ENCODE peak calls at places on chromosome 6, in eight cellular contexts. One of them, this sample, is unnamed.

GRCh38 chr6:89411019-89411268 is 1.1 kb downstream of the RRAGD start:
- DNase-seq in tibial artery: peak; percentile 65
- DNase-seq in H7: no peak
- DNase-seq in body of pancreas: peak; percentile 46
- DNase-seq in naive thymus-derived CD4-positive, alpha-beta T cell: no peak
- DNase-seq in fibroblast of lung: no peak
- DNase-seq in effector memory CD4-positive, alpha-beta T cell: no peak
- DNase-seq in SJSA1: no peak
- DNase-seq in this sample: no peak

GRCh38 chr6:156543431-156543830 is 233.7 kb upstream of the ARID1B start:
- DNase-seq in SJSA1: no peak
- DNase-seq in fibroblast of lung: no peak
- DNase-seq in H7: no peak
- DNase-seq in body of pancreas: no peak
- DNase-seq in effector memory CD4-positive, alpha-beta T cell: no peak
- DNase-seq in tibial artery: no peak
- DNase-seq in naive thymus-derived CD4-positive, alpha-beta T cell: no peak
- DNase-seq in this sample: no peak

GRCh38 chr6:34115396-34116314 is 30.2 kb downstream of the GRM4 start:
- DNase-seq in body of pancreas: no peak
- DNase-seq in naive thymus-derived CD4-positive, alpha-beta T cell: peak; percentile 7
- DNase-seq in tibial artery: no peak
- DNase-seq in effector memory CD4-positive, alpha-beta T cell: no peak
- DNase-seq in SJSA1: no peak
- DNase-seq in H7: peak; percentile 94
- DNase-seq in fibroblast of lung: peak; percentile 5
- DNase-seq in this sample: no peak

GRCh38 chr6:11215773-11216172 is 16.7 kb downstream of the NEDD9 start:
- DNase-seq in SJSA1: no peak
- DNase-seq in effector memory CD4-positive, alpha-beta T cell: no peak
- DNase-seq in naive thymus-derived CD4-positive, alpha-beta T cell: no peak
- DNase-seq in fibroblast of lung: peak; percentile 68
- DNase-seq in tibial artery: no peak
- DNase-seq in body of pancreas: peak; percentile 41
- DNase-seq in H7: no peak
- DNase-seq in this sample: no peak

GRCh38 chr6:99334526-99335127 is 14.8 kb downstream of the FAXC start:
- DNase-seq in effector memory CD4-positive, alpha-beta T cell: no peak
- DNase-seq in H7: peak; percentile 25
- DNase-seq in naive thymus-derived CD4-positive, alpha-beta T cell: no peak
- DNase-seq in body of pancreas: peak; percentile 51
- DNase-seq in SJSA1: peak; percentile 48
- DNase-seq in fibroblast of lung: peak; percentile 43
- DNase-seq in tibial artery: no peak
- DNase-seq in this sample: peak; percentile 31

GRCh38 chr6:88480822-88481221 is 314.7 kb upstream of the CNR1 start:
- DNase-seq in tibial artery: no peak
- DNase-seq in H7: no peak
- DNase-seq in SJSA1: no peak
- DNase-seq in fibroblast of lung: no peak
- DNase-seq in body of pancreas: no peak
- DNase-seq in naive thymus-derived CD4-positive, alpha-beta T cell: no peak
- DNase-seq in effector memory CD4-positive, alpha-beta T cell: no peak
- DNase-seq in this sample: no peak

GRCh38 chr6:169568314-169569087 is 133.3 kb downstream of the WDR27 start:
- DNase-seq in SJSA1: no peak
- DNase-seq in naive thymus-derived CD4-positive, alpha-beta T cell: no peak
- DNase-seq in fibroblast of lung: no peak
- DNase-seq in body of pancreas: no peak
- DNase-seq in effector memory CD4-positive, alpha-beta T cell: no peak
- DNase-seq in H7: no peak
- DNase-seq in tibial artery: no peak
- DNase-seq in this sample: no peak

GRCh38 chr6:14724546-14724945 is 521.3 kb upstream of the JARID2 start:
- DNase-seq in naive thymus-derived CD4-positive, alpha-beta T cell: no peak
- DNase-seq in SJSA1: no peak
- DNase-seq in effector memory CD4-positive, alpha-beta T cell: no peak
- DNase-seq in fibroblast of lung: no peak
- DNase-seq in H7: no peak
- DNase-seq in body of pancreas: no peak
- DNase-seq in tibial artery: no peak
- DNase-seq in this sample: no peak

GRCh38 chr6:97705568-97705967 is 422.6 kb upstream of the MMS22L start:
- DNase-seq in SJSA1: no peak
- DNase-seq in naive thymus-derived CD4-positive, alpha-beta T cell: no peak
- DNase-seq in H7: peak; percentile 26
- DNase-seq in effector memory CD4-positive, alpha-beta T cell: no peak
- DNase-seq in tibial artery: no peak
- DNase-seq in fibroblast of lung: peak; percentile 23
- DNase-seq in body of pancreas: no peak
- DNase-seq in this sample: no peak

GRCh38 chr6:56363796-56364195 is 116.4 kb upstream of the COL21A1 start:
- DNase-seq in naive thymus-derived CD4-positive, alpha-beta T cell: no peak
- DNase-seq in H7: no peak
- DNase-seq in effector memory CD4-positive, alpha-beta T cell: no peak
- DNase-seq in tibial artery: no peak
- DNase-seq in fibroblast of lung: no peak
- DNase-seq in SJSA1: no peak
- DNase-seq in body of pancreas: no peak
- DNase-seq in this sample: no peak

GRCh38 chr6:165728196-165728595 is 65.2 kb upstream of the PDE10A start:
- DNase-seq in naive thymus-derived CD4-positive, alpha-beta T cell: no peak
- DNase-seq in body of pancreas: no peak
- DNase-seq in fibroblast of lung: no peak
- DNase-seq in tibial artery: no peak
- DNase-seq in SJSA1: no peak
- DNase-seq in H7: no peak
- DNase-seq in effector memory CD4-positive, alpha-beta T cell: no peak
- DNase-seq in this sample: no peak

GRCh38 chr6:27872634-27873028 is 39.6 kb downstream of the OR2B2 start:
- DNase-seq in effector memory CD4-positive, alpha-beta T cell: no peak
- DNase-seq in SJSA1: no peak
- DNase-seq in H7: no peak
- DNase-seq in body of pancreas: no peak
- DNase-seq in fibroblast of lung: no peak
- DNase-seq in tibial artery: no peak
- DNase-seq in naive thymus-derived CD4-positive, alpha-beta T cell: no peak
- DNase-seq in this sample: no peak

GRCh38 chr6:123629234-123629941 is 7.4 kb downstream of the TRDN start:
- DNase-seq in naive thymus-derived CD4-positive, alpha-beta T cell: no peak
- DNase-seq in body of pancreas: no peak
- DNase-seq in tibial artery: no peak
- DNase-seq in SJSA1: no peak
- DNase-seq in effector memory CD4-positive, alpha-beta T cell: no peak
- DNase-seq in fibroblast of lung: no peak
- DNase-seq in H7: no peak
- DNase-seq in this sample: no peak
- H3K4me3 ChIP-seq in naive thymus-derived CD4-positive, alpha-beta T cell: no peak overlapping the region
- H3K4me3 ChIP-seq in body of pancreas: no peak overlapping the region
- H3K4me3 ChIP-seq in tibial artery: no peak overlapping the region
- H3K4me3 ChIP-seq in SJSA1: no peak overlapping the region
- H3K4me3 ChIP-seq in effector memory CD4-positive, alpha-beta T cell: no peak overlapping the region
- H3K4me3 ChIP-seq in fibroblast of lung: no peak overlapping the region
- H3K4me3 ChIP-seq in H7: no peak overlapping the region
- H3K4me3 ChIP-seq in this sample: no peak overlapping the region

DNA sequence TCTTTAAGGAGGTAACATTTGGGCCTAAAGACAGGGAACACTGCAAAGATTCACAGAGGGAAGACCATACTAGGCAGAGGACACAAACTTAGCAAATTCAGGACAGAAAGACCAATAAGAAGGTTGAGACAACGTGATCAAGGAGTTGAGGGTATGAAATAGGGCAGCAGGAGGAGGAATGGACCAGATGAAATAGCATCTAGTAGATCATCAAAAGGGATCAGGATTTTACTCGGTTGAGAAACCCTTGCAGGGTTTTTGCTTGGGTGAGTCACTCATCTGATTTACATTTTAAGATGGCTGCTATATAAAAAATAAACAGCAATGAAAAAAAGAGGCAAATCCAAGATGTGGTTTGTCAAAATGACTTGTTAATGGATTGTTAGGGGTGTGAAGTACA is 4.7 kb downstream of the BCLAF1 start:
- DNase-seq in body of pancreas: no peak
- DNase-seq in H7: no peak
- DNase-seq in tibial artery: no peak
- DNase-seq in SJSA1: peak; percentile 10
- DNase-seq in fibroblast of lung: peak; percentile 49
- DNase-seq in naive thymus-derived CD4-positive, alpha-beta T cell: no peak
- DNase-seq in effector memory CD4-positive, alpha-beta T cell: no peak
- DNase-seq in this sample: peak; percentile 14
- H3K4me3 ChIP-seq in body of pancreas: no peak overlapping the region
- H3K4me3 ChIP-seq in H7: no peak overlapping the region
- H3K4me3 ChIP-seq in tibial artery: no peak overlapping the region
- H3K4me3 ChIP-seq in SJSA1: no peak overlapping the region
- H3K4me3 ChIP-seq in fibroblast of lung: peak overlapping the region; percentile 32
- H3K4me3 ChIP-seq in naive thymus-derived CD4-positive, alpha-beta T cell: peak overlapping the region; percentile 41
- H3K4me3 ChIP-seq in effector memory CD4-positive, alpha-beta T cell: peak overlapping the region; percentile 12
- H3K4me3 ChIP-seq in this sample: no peak overlapping the region

DNA sequence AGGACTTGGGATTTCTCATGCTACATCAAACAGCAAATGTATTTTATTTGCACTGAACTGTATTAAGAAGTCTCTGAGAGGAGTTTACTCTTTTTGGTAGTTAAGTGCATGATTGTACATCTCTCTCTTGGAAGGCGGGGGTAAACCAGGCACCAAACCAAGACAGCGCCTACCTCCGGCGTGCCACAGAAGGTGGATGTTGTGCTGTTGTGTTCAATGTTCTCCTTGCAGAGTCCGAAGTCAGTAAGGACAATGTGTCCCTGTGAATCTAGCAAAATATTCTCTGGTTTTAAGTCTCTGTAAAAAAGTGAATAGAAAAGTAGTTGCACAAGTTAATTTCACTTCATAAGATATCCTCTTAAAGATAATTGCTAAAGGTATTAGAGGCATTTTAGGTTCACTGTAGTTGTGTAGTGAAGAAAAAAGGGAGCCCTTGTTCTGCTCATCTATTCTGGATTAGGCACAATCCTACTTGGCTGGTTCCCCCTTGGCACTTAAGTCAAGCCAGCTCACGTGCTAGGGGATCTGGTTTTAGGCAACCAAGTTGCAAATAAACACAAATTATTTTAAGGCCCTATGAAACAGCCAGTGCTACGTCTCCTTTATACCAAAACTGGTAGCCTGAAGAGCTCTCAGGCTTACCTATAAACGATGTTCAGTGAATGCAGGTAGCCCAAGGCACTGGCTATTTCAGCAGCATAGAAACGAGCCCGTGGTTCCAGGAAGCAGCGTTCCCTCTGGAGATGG is 119.8 kb upstream of the SLC2A12 start:
- DNase-seq in fibroblast of lung: no peak
- DNase-seq in effector memory CD4-positive, alpha-beta T cell: no peak
- DNase-seq in naive thymus-derived CD4-positive, alpha-beta T cell: no peak
- DNase-seq in body of pancreas: no peak
- DNase-seq in tibial artery: no peak
- DNase-seq in SJSA1: no peak
- DNase-seq in H7: no peak
- DNase-seq in this sample: no peak
- H3K4me3 ChIP-seq in fibroblast of lung: peak overlapping the region; percentile 16
- H3K4me3 ChIP-seq in effector memory CD4-positive, alpha-beta T cell: no peak overlapping the region
- H3K4me3 ChIP-seq in naive thymus-derived CD4-positive, alpha-beta T cell: no peak overlapping the region
- H3K4me3 ChIP-seq in body of pancreas: peak overlapping the region; percentile 21
- H3K4me3 ChIP-seq in tibial artery: peak overlapping the region; percentile 90
- H3K4me3 ChIP-seq in SJSA1: no peak overlapping the region
- H3K4me3 ChIP-seq in H7: no peak overlapping the region
- H3K4me3 ChIP-seq in this sample: peak overlapping the region; percentile 99

GRCh38 chr6:30877419-30878262 is 6.7 kb upstream of the DDR1 start:
- DNase-seq in fibroblast of lung: peak; percentile 83
- DNase-seq in effector memory CD4-positive, alpha-beta T cell: peak; percentile 47
- DNase-seq in body of pancreas: peak; percentile 95
- DNase-seq in naive thymus-derived CD4-positive, alpha-beta T cell: peak; percentile 63
- DNase-seq in tibial artery: peak; percentile 94
- DNase-seq in H7: peak; percentile 84
- DNase-seq in SJSA1: peak; percentile 88
- DNase-seq in this sample: no peak
- H3K4me3 ChIP-seq in fibroblast of lung: peak overlapping the region; percentile 45
- H3K4me3 ChIP-seq in effector memory CD4-positive, alpha-beta T cell: peak overlapping the region; percentile 50
- H3K4me3 ChIP-seq in body of pancreas: no peak overlapping the region
- H3K4me3 ChIP-seq in naive thymus-derived CD4-positive, alpha-beta T cell: peak overlapping the region; percentile 40
- H3K4me3 ChIP-seq in tibial artery: peak overlapping the region; percentile 46
- H3K4me3 ChIP-seq in H7: no peak overlapping the region
- H3K4me3 ChIP-seq in SJSA1: peak overlapping the region; percentile 22
- H3K4me3 ChIP-seq in this sample: no peak overlapping the region

DNA sequence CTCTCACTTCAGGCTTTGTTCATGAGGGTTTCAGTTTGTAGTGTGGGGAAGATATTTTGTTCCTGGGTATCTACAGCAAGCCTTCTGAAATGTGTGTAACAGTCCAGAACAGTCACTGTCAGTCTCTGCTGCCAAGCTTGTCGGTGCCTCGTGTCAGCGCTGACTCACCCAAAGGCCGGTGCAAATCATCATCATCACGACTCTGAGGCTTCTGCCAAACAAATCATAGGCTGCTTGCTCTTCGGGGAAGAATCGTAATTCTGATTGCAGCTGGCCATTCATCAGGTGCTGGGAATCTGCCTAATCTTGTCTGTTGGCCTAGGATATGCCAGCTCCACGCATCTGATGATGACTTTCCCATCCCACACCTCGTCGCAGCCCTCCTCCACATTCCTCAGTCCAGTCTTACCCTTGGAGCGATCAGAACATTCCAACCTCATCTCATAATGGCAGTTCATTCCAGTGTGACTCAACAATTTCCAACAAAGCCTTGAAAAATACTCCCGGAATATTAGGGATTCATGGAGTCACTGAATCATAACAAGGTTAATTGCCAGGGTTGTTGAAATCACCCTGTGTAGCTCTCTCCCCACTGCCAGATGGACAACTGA is 40.9 kb downstream of the ALDH8A1 start:
- DNase-seq in naive thymus-derived CD4-positive, alpha-beta T cell: no peak
- DNase-seq in fibroblast of lung: peak; percentile 99
- DNase-seq in H7: no peak
- DNase-seq in effector memory CD4-positive, alpha-beta T cell: no peak
- DNase-seq in body of pancreas: peak; percentile 55
- DNase-seq in SJSA1: peak; percentile 89
- DNase-seq in tibial artery: peak; percentile 80
- DNase-seq in this sample: peak; percentile 81
- H3K4me3 ChIP-seq in naive thymus-derived CD4-positive, alpha-beta T cell: no peak overlapping the region
- H3K4me3 ChIP-seq in fibroblast of lung: peak overlapping the region; percentile 13
- H3K4me3 ChIP-seq in H7: no peak overlapping the region
- H3K4me3 ChIP-seq in effector memory CD4-positive, alpha-beta T cell: no peak overlapping the region
- H3K4me3 ChIP-seq in body of pancreas: no peak overlapping the region
- H3K4me3 ChIP-seq in SJSA1: peak overlapping the region; percentile 17
- H3K4me3 ChIP-seq in tibial artery: no peak overlapping the region
- H3K4me3 ChIP-seq in this sample: peak overlapping the region; percentile 26

GRCh38 chr6:422423-423061 is 31.0 kb downstream of the IRF4 start:
- DNase-seq in fibroblast of lung: peak; percentile 93
- DNase-seq in effector memory CD4-positive, alpha-beta T cell: no peak
- DNase-seq in naive thymus-derived CD4-positive, alpha-beta T cell: no peak
- DNase-seq in SJSA1: peak; percentile 63
- DNase-seq in tibial artery: no peak
- DNase-seq in body of pancreas: peak; percentile 60
- DNase-seq in H7: no peak
- DNase-seq in this sample: peak; percentile 73
- H3K4me3 ChIP-seq in fibroblast of lung: no peak overlapping the region
- H3K4me3 ChIP-seq in effector memory CD4-positive, alpha-beta T cell: no peak overlapping the region
- H3K4me3 ChIP-seq in naive thymus-derived CD4-positive, alpha-beta T cell: no peak overlapping the region
- H3K4me3 ChIP-seq in SJSA1: no peak overlapping the region
- H3K4me3 ChIP-seq in tibial artery: no peak overlapping the region
- H3K4me3 ChIP-seq in body of pancreas: no peak overlapping the region
- H3K4me3 ChIP-seq in H7: no peak overlapping the region
- H3K4me3 ChIP-seq in this sample: no peak overlapping the region